ENCODE peak calls at places on chromosomes 4 and X, in six cellular contexts. Q, U, H, C, M and L are unnamed samples.

GRCh38 chrX:150757371-150757770 is 64.2 kb downstream of the MTMR1 start:
- DNase-seq in Q (no peak), U (no peak), H (no peak), C (no peak), M (no peak), L (no peak)

GRCh38 chr4:152945639-152946038 is 9.5 kb downstream of the FHDC1 start:
- DNase-seq in Q (no peak), U (no peak), H (no peak), C (no peak), M (no peak), L (no peak)

GRCh38 chrX:84453351-84454246 is 48.7 kb downstream of the HDX start:
- DNase-seq in Q (no peak), U (no peak), H (no peak), C (no peak), M (peak), L (no peak)

GRCh38 chrX:32644476-32644875 is 566.9 kb downstream of the DMD start:
- DNase-seq in Q (no peak), U (no peak), H (no peak), C (no peak), M (no peak), L (no peak)

GRCh38 chr4:8705161-8706145 is 112.9 kb downstream of the CPZ start:
- DNase-seq in Q (no peak), U (no peak), H (no peak), C (no peak), M (no peak), L (no peak)

GRCh38 chrX:76517544-76517943 is 90.0 kb downstream of the MAGEE1 start:
- DNase-seq in Q (no peak), U (no peak), H (no peak), C (no peak), M (no peak), L (no peak)

GRCh38 chr4:94758141-94758699 is 465 bp downstream of the BMPR1B start:
- DNase-seq in Q (peak), U (no peak), H (peak), C (no peak), M (peak), L (no peak)

GRCh38 chrX:131393426-131393825 is 104.3 kb upstream of the IGSF1 start:
- DNase-seq in Q (no peak), U (no peak), H (no peak), C (no peak), M (no peak), L (no peak)

GRCh38 chr4:123587983-123588494 is 191.4 kb downstream of the SPRY1 start:
- DNase-seq in Q (no peak), U (no peak), H (peak), C (no peak), M (peak), L (no peak)

GRCh38 chr4:127993150-127993549 is 27.9 kb downstream of the ABHD18 start:
- DNase-seq in Q (no peak), U (no peak), H (no peak), C (no peak), M (no peak), L (peak)

GRCh38 chr4:157372154-157372553 is 151.6 kb downstream of the GRIA2 start:
- DNase-seq in Q (no peak), U (no peak), H (no peak), C (no peak), M (no peak), L (no peak)

GRCh38 chr4:128364565-128364964 is 77.0 kb upstream of the PGRMC2 start:
- DNase-seq in Q (no peak), U (no peak), H (no peak), C (no peak), M (peak), L (no peak)

GRCh38 chr4:85967872-85968271 is 392.0 kb downstream of the MAPK10 start:
- DNase-seq in Q (no peak), U (no peak), H (no peak), C (no peak), M (no peak), L (no peak)

GRCh38 chrX:40644175-40644574 is 3.2 kb downstream of the CXorf38 start:
- DNase-seq in Q (no peak), U (no peak), H (no peak), C (no peak), M (no peak), L (peak)

GRCh38 chr4:108143515-108143914 is 25.2 kb downstream of the LEF1 start:
- DNase-seq in Q (no peak), U (no peak), H (no peak), C (no peak), M (no peak), L (no peak)

GRCh38 chr4:15063341-15063740 is 61.1 kb downstream of the CPEB2 start:
- DNase-seq in Q (no peak), U (no peak), H (no peak), C (no peak), M (no peak), L (no peak)

GRCh38 chrX:129346574-129346973 is 176.7 kb downstream of the SMARCA1 start:
- DNase-seq in Q (no peak), U (no peak), H (no peak), C (no peak), M (no peak), L (no peak)

GRCh38 chr4:10115657-10116624 is 658 bp downstream of the WDR1 start:
- DNase-seq in Q (no peak), U (no peak), H (peak), C (peak), M (peak), L (no peak)

GRCh38 chrX:153884136-153885076 is 1.6 kb downstream of the L1CAM start:
- DNase-seq in Q (no peak), U (peak), H (no peak), C (no peak), M (peak), L (no peak)